ENCODE peak calls at places on chromosomes 12 and 14, in six cellular contexts. One of them, this sample, is unnamed.

GRCh38 chr12:113071427-113072112 is 15.0 kb downstream of the DTX1 start:
- DNase-seq in activated CD4-positive, alpha-beta T cell treated with anti-CD3 and anti-CD28 coated beads, Interleukin-2, amount 50 U/mL, for 1 hour: no peak
- DNase-seq in HT1080: no peak
- DNase-seq in A549: no peak
- DNase-seq in heart left ventricle: no peak
- DNase-seq in nephron progenitor cell: no peak
- DNase-seq in this sample: no peak

GRCh38 chr12:11663128-11663527 is 13.7 kb downstream of the ETV6 start:
- DNase-seq in activated CD4-positive, alpha-beta T cell treated with anti-CD3 and anti-CD28 coated beads, Interleukin-2, amount 50 U/mL, for 1 hour: no peak
- DNase-seq in HT1080: no peak
- DNase-seq in A549: no peak
- DNase-seq in heart left ventricle: peak
- DNase-seq in nephron progenitor cell: no peak
- DNase-seq in this sample: no peak

GRCh38 chr12:938810-939209 is 10.7 kb downstream of the RAD52 start:
- DNase-seq in activated CD4-positive, alpha-beta T cell treated with anti-CD3 and anti-CD28 coated beads, Interleukin-2, amount 50 U/mL, for 1 hour: no peak
- DNase-seq in HT1080: no peak
- DNase-seq in A549: no peak
- DNase-seq in heart left ventricle: no peak
- DNase-seq in nephron progenitor cell: no peak
- DNase-seq in this sample: no peak

GRCh38 chr14:26867171-26867757 is 269.4 kb upstream of the NOVA1 start:
- DNase-seq in activated CD4-positive, alpha-beta T cell treated with anti-CD3 and anti-CD28 coated beads, Interleukin-2, amount 50 U/mL, for 1 hour: no peak
- DNase-seq in HT1080: no peak
- DNase-seq in A549: no peak
- DNase-seq in heart left ventricle: no peak
- DNase-seq in nephron progenitor cell: no peak
- DNase-seq in this sample: no peak

GRCh38 chr12:129096184-129096583 is 242.9 kb downstream of the GLT1D1 start:
- DNase-seq in activated CD4-positive, alpha-beta T cell treated with anti-CD3 and anti-CD28 coated beads, Interleukin-2, amount 50 U/mL, for 1 hour: no peak
- DNase-seq in HT1080: no peak
- DNase-seq in A549: no peak
- DNase-seq in heart left ventricle: no peak
- DNase-seq in nephron progenitor cell: no peak
- DNase-seq in this sample: no peak

GRCh38 chr14:79548836-79549235 is 662.5 kb downstream of the DIO2 start:
- DNase-seq in activated CD4-positive, alpha-beta T cell treated with anti-CD3 and anti-CD28 coated beads, Interleukin-2, amount 50 U/mL, for 1 hour: no peak
- DNase-seq in HT1080: no peak
- DNase-seq in A549: no peak
- DNase-seq in heart left ventricle: no peak
- DNase-seq in nephron progenitor cell: no peak
- DNase-seq in this sample: no peak

GRCh38 chr12:4169522-4169921 is 104.0 kb upstream of the CCND2 start:
- DNase-seq in activated CD4-positive, alpha-beta T cell treated with anti-CD3 and anti-CD28 coated beads, Interleukin-2, amount 50 U/mL, for 1 hour: no peak
- DNase-seq in HT1080: no peak
- DNase-seq in A549: no peak
- DNase-seq in heart left ventricle: no peak
- DNase-seq in nephron progenitor cell: no peak
- DNase-seq in this sample: no peak

GRCh38 chr12:75437564-75437963 is 43.0 kb upstream of the GLIPR1 start:
- DNase-seq in activated CD4-positive, alpha-beta T cell treated with anti-CD3 and anti-CD28 coated beads, Interleukin-2, amount 50 U/mL, for 1 hour: no peak
- DNase-seq in HT1080: peak
- DNase-seq in A549: no peak
- DNase-seq in heart left ventricle: no peak
- DNase-seq in nephron progenitor cell: no peak
- DNase-seq in this sample: no peak

GRCh38 chr12:43969882-43970281 is 134.0 kb downstream of the TMEM117 start:
- DNase-seq in activated CD4-positive, alpha-beta T cell treated with anti-CD3 and anti-CD28 coated beads, Interleukin-2, amount 50 U/mL, for 1 hour: no peak
- DNase-seq in HT1080: peak
- DNase-seq in A549: no peak
- DNase-seq in heart left ventricle: no peak
- DNase-seq in nephron progenitor cell: no peak
- DNase-seq in this sample: peak

GRCh38 chr12:83945871-83946270 is 966.7 kb downstream of the SLC6A15 start:
- DNase-seq in activated CD4-positive, alpha-beta T cell treated with anti-CD3 and anti-CD28 coated beads, Interleukin-2, amount 50 U/mL, for 1 hour: no peak
- DNase-seq in HT1080: peak
- DNase-seq in A549: peak
- DNase-seq in heart left ventricle: no peak
- DNase-seq in nephron progenitor cell: no peak
- DNase-seq in this sample: no peak

GRCh38 chr12:98750511-98750910 is 105.4 kb downstream of the APAF1 start:
- DNase-seq in activated CD4-positive, alpha-beta T cell treated with anti-CD3 and anti-CD28 coated beads, Interleukin-2, amount 50 U/mL, for 1 hour: no peak
- DNase-seq in HT1080: no peak
- DNase-seq in A549: no peak
- DNase-seq in heart left ventricle: no peak
- DNase-seq in nephron progenitor cell: no peak
- DNase-seq in this sample: no peak

This sample was measured in COLO829.